ENCODE peak calls at places on chromosome 20, in eight cellular contexts. S, B, Y, A, O, M, U and D are unnamed samples.

GRCh38 chr20:44912189-44912588 is 2.3 kb downstream of the PABPC1L start:
- DNase-seq in B (no peak), O (no peak), Y (no peak), A (no peak), S (no peak), U (no peak), M (no peak), D (no peak)

GRCh38 chr20:46998497-46999190 is 104.0 kb downstream of the EYA2 start:
- DNase-seq in M (no peak), Y (no peak), A (no peak), B (no peak), U (no peak), S (no peak), O (no peak), D (no peak)

GRCh38 chr20:46773680-46774079 is 64.2 kb downstream of the SLC2A10 start:
- DNase-seq in U (no peak), S (no peak), M (no peak), B (no peak), Y (no peak), A (no peak), O (no peak), D (no peak)

GRCh38 chr20:21182832-21183563 is 57.1 kb downstream of the KIZ start:
- DNase-seq in U (no peak), S (peak), Y (peak), O (no peak), M (no peak), B (peak), A (no peak), D (peak)

GRCh38 chr20:57622579-57623381 is 2.6 kb upstream of the ZBP1 start:
- DNase-seq in U (peak), A (peak), B (peak), Y (peak), O (no peak), S (peak), M (no peak), D (no peak)

GRCh38 chr20:14580426-14581074 is 243.1 kb upstream of the FLRT3 start:
- DNase-seq in Y (no peak), B (no peak), O (no peak), U (no peak), A (no peak), S (no peak), M (no peak), D (no peak)

GRCh38 chr20:62014889-62015375 is 50.7 kb downstream of the TAF4 start:
- DNase-seq in B (no peak), A (no peak), Y (no peak), S (no peak), O (no peak), M (no peak), U (no peak), D (no peak)

GRCh38 chr20:48668451-48668946 is 159.3 kb downstream of the PREX1 start:
- DNase-seq in Y (no peak), B (peak), M (no peak), S (peak), A (no peak), U (peak), O (no peak), D (no peak)

GRCh38 chr20:8808180-8808535 is 260.7 kb upstream of the PLCB4 start:
- DNase-seq in B (peak), O (no peak), S (no peak), M (no peak), Y (no peak), A (no peak), U (no peak), D (no peak)

GRCh38 chr20:38164069-38164468 is 1.0 kb downstream of the TGM2 start:
- DNase-seq in S (no peak), A (no peak), Y (no peak), U (no peak), M (no peak), O (no peak), B (no peak), D (no peak)

GRCh38 chr20:10864076-10864672 is 190.4 kb upstream of the JAG1 start:
- DNase-seq in O (no peak), Y (peak), A (no peak), S (peak), B (peak), M (no peak), U (no peak), D (no peak)

GRCh38 chr20:8812818-8813217 is 256.1 kb upstream of the PLCB4 start:
- DNase-seq in M (no peak), B (no peak), Y (no peak), O (no peak), U (no peak), A (no peak), S (no peak), D (no peak)

GRCh38 chr20:38725959-38726848 is 1.9 kb downstream of the SLC32A1 start:
- DNase-seq in B (peak), Y (peak), M (no peak), A (peak), S (peak), O (no peak), U (peak), D (no peak)

GRCh38 chr20:40720826-40721225 is 31.8 kb upstream of the MAFB start:
- DNase-seq in A (no peak), O (no peak), U (no peak), M (no peak), B (no peak), S (no peak), Y (no peak), D (no peak)

GRCh38 chr20:46951405-46951804 is 56.8 kb downstream of the EYA2 start:
- DNase-seq in Y (peak), A (no peak), B (no peak), U (no peak), O (no peak), S (peak), M (no peak), D (no peak)

GRCh38 chr20:43243672-43244269 is 54.1 kb upstream of the PTPRT start:
- DNase-seq in O (no peak), U (peak), Y (no peak), B (peak), A (no peak), M (no peak), S (peak), D (no peak)

GRCh38 chr20:25042531-25043498 is 15.1 kb downstream of the ACSS1 start:
- DNase-seq in Y (no peak), U (no peak), M (no peak), B (peak), O (peak), A (no peak), S (no peak), D (no peak)

GRCh38 chr20:20743511-20744169 is 31.2 kb upstream of the RALGAPA2 start:
- DNase-seq in U (no peak), M (no peak), S (no peak), Y (no peak), O (no peak), B (peak), A (peak), D (no peak)

GRCh38 chr20:46128310-46129151 is 10.4 kb downstream of the CD40 start:
- DNase-seq in O (no peak), M (no peak), A (peak), U (peak), B (peak), Y (peak), S (no peak), D (no peak)

GRCh38 chr20:24950128-24950835 is 1.2 kb downstream of the CST7 start:
- DNase-seq in O (no peak), M (no peak), U (no peak), A (no peak), Y (no peak), B (no peak), S (no peak), D (no peak)

GRCh38 chr20:63006611-63007471 is at the start of gene BHLHE23:
- DNase-seq in A (no peak), M (no peak), Y (no peak), O (no peak), U (peak), S (no peak), B (no peak), D (no peak)

GRCh38 chr20:52454660-52455059 is 263.1 kb upstream of the ZFP64 start:
- DNase-seq in A (no peak), Y (peak), S (peak), B (no peak), U (no peak), M (no peak), O (no peak), D (peak)

GRCh38 chr20:45781391-45781931 is 10.2 kb downstream of the WFDC3 start:
- DNase-seq in O (no peak), A (no peak), S (peak), U (no peak), M (no peak), B (no peak), Y (peak), D (peak)

GRCh38 chr20:48192109-48192508 is 406.8 kb upstream of the SULF2 start:
- DNase-seq in M (no peak), A (no peak), S (no peak), U (no peak), O (no peak), B (peak), Y (no peak), D (no peak)

GRCh38 chr20:62285151-62285550 is 17.6 kb upstream of the ADRM1 start:
- DNase-seq in U (no peak), M (no peak), A (no peak), Y (no peak), S (no peak), B (no peak), O (no peak), D (no peak)

GRCh38 chr20:48100483-48100882 is 315.2 kb upstream of the SULF2 start:
- DNase-seq in S (no peak), Y (no peak), M (no peak), O (no peak), U (no peak), B (no peak), A (no peak), D (no peak)

GRCh38 chr20:7180261-7181045 is 413.0 kb downstream of the BMP2 start:
- DNase-seq in A (no peak), U (no peak), B (no peak), O (no peak), Y (no peak), M (no peak), S (peak), D (no peak)

GRCh38 chr20:36854343-36855240 is 21.3 kb upstream of the TLDC2 start:
- DNase-seq in M (no peak), B (peak), U (no peak), Y (no peak), S (peak), O (no peak), A (no peak), D (no peak)

GRCh38 chr20:59682603-59683002 is 78.3 kb downstream of the PHACTR3 start:
- DNase-seq in B (no peak), A (no peak), S (no peak), U (no peak), Y (no peak), M (no peak), O (no peak), D (no peak)

GRCh38 chr20:34834459-34834893 is 9.0 kb upstream of the NCOA6 start:
- DNase-seq in O (no peak), A (no peak), U (no peak), Y (peak), M (no peak), B (no peak), S (peak), D (no peak)

GRCh38 chr20:44186674-44187053 is 324 bp downstream of the JPH2 start:
- DNase-seq in B (peak), A (no peak), S (no peak), Y (peak), M (no peak), O (no peak), U (no peak), D (no peak)

GRCh38 chr20:56609321-56609720 is 19.8 kb upstream of the TFAP2C start:
- DNase-seq in M (no peak), B (no peak), Y (no peak), A (no peak), S (no peak), O (no peak), U (no peak), D (no peak)

GRCh38 chr20:18058661-18059467 is 1.1 kb upstream of the OVOL2 start:
- DNase-seq in M (no peak), S (no peak), B (peak), O (no peak), U (peak), A (no peak), Y (peak), D (no peak)

GRCh38 chr20:49724637-49725606 is 11.2 kb upstream of the B4GALT5 start:
- DNase-seq in M (no peak), U (no peak), S (peak), B (no peak), O (peak), A (no peak), Y (peak), D (peak)

GRCh38 chr20:46631212-46631869 is 19.9 kb downstream of the SLC13A3 start:
- DNase-seq in B (no peak), S (peak), U (no peak), A (no peak), M (no peak), Y (no peak), O (no peak), D (no peak)

GRCh38 chr20:965956-966355 is 36.2 kb downstream of the RSPO4 start:
- DNase-seq in B (no peak), M (no peak), Y (no peak), A (no peak), O (no peak), U (no peak), S (no peak), D (no peak)

GRCh38 chr20:14632906-14633305 is 295.5 kb upstream of the FLRT3 start:
- DNase-seq in M (no peak), S (no peak), Y (peak), B (no peak), A (no peak), U (no peak), O (no peak), D (no peak)

GRCh38 chr20:47167846-47168245 is 188.7 kb downstream of the ZMYND8 start:
- DNase-seq in B (no peak), O (no peak), U (no peak), A (no peak), M (no peak), Y (no peak), S (no peak), D (no peak)

GRCh38 chr20:8244637-8245036 is 112.6 kb downstream of the PLCB1 start:
- DNase-seq in U (no peak), B (peak), Y (peak), O (no peak), S (no peak), M (no peak), A (no peak), D (peak)

GRCh38 chr20:61727761-61728160 is 337.9 kb downstream of the TAF4 start:
- DNase-seq in M (no peak), U (no peak), B (no peak), A (no peak), O (no peak), Y (no peak), S (no peak), D (no peak)